ENCODE peak calls at places on chromosome 1, in seven cellular contexts. O, I, H, P, V, M and B are unnamed samples.

GRCh38 chr1:23008901-23009300 is 6.8 kb downstream of the TEX46 start:
- DNase-seq in O (no peak), H (no peak), V (no peak), P (no peak), I (no peak), M (no peak), B (no peak)

GRCh38 chr1:223831755-223832636 is 13.8 kb downstream of the TP53BP2 start:
- DNase-seq in H (no peak), M (no peak), P (peak), O (no peak), V (no peak), I (no peak), B (no peak)

GRCh38 chr1:66729130-66729922 is 22.9 kb upstream of the DYNLT5 start:
- DNase-seq in P (peak), V (no peak), O (no peak), I (no peak), M (no peak), H (no peak), B (no peak)

GRCh38 chr1:229094476-229095311 is 176.2 kb upstream of the RAB4A start:
- DNase-seq in O (no peak), I (no peak), P (no peak), V (no peak), H (no peak), M (no peak), B (no peak)

GRCh38 chr1:202017385-202018225 is 7.2 kb downstream of the ELF3 start:
- DNase-seq in V (peak), H (no peak), O (no peak), M (peak), P (no peak), I (peak), B (no peak)

GRCh38 chr1:108598340-108598739 is 38.4 kb downstream of the EEIG2 start:
- DNase-seq in P (no peak), V (no peak), H (no peak), I (no peak), O (no peak), M (no peak), B (no peak)

GRCh38 chr1:219666242-219666641 is 53.3 kb upstream of the ZC3H11B start:
- DNase-seq in O (no peak), P (no peak), M (no peak), V (no peak), H (no peak), I (no peak), B (no peak)

GRCh38 chr1:181551249-181551648 is 67.9 kb downstream of the CACNA1E start:
- DNase-seq in I (peak), M (peak), O (no peak), P (no peak), H (no peak), V (no peak), B (no peak)

GRCh38 chr1:168763031-168763430 is 34.0 kb upstream of the DPT start:
- DNase-seq in O (no peak), M (no peak), V (no peak), P (peak), I (no peak), H (no peak), B (no peak)

DNA sequence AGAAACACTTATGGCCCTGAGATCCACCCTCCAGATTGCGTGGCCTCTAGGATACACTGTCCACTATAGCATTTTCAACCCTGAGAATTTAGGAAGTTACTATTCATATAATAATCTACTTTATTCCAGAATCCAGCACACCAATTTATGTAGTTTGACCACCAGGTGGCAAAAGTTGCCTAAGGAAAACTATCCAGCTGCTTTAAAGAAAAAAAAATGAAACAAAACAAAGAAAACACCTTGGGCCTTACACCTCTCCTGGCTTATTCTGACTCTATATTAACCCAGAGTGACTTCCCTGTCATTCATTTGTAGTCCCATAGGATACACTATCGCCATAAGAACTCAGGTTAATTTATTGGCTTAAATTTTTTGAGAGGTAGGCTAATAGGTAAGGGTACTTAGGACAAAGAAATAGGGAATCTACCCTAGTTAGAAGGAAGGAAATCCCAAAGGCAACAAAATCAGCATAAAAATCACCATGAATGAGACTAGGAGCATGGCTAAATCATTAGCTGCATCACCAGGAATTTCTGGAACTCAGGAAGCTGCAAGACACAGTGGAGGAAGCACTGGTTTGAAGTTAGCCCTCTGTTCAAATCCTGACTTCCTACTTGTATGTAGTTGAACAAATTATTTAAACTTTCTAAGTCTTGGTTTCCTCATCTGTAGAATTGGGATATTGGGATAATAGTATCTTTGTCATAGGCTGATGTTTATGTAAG is 107.5 kb downstream of the SPAG17 start:
- DNase-seq in V (peak), H (no peak), M (no peak), O (no peak), P (peak), I (no peak), B (peak)
- TF ChIP-seq CTCF in V (no peak), H (peak), M (no peak), O (no peak), P (peak), I (peak), B (peak)

GRCh38 chr1:89149229-89149628 is 23.3 kb upstream of the GBP2 start:
- DNase-seq in I (peak), O (peak), M (no peak), P (no peak), V (peak), H (no peak), B (peak)
- TF ChIP-seq CTCF in I (no peak), O (no peak), M (no peak), P (peak), V (no peak), H (no peak), B (no peak)

GRCh38 chr1:112380356-112380755 is 15.7 kb upstream of the CTTNBP2NL start:
- DNase-seq in P (no peak), V (no peak), H (no peak), O (no peak), M (no peak), I (no peak), B (no peak)
- TF ChIP-seq CTCF in P (no peak), V (no peak), H (no peak), O (no peak), M (no peak), I (no peak), B (no peak)

GRCh38 chr1:86169625-86170024 is 13.1 kb upstream of the COL24A1 start:
- DNase-seq in M (no peak), H (no peak), V (no peak), I (no peak), P (peak), O (no peak), B (no peak)
- TF ChIP-seq CTCF in M (no peak), H (no peak), V (no peak), I (no peak), P (peak), O (no peak), B (no peak)